ENCODE peak calls at places on chromosome 16, in eight cellular contexts. One of them, this sample, is unnamed.

GRCh38 chr16:71537643-71538042 is 11.4 kb downstream of the CHST4 start:
- DNase-seq in A549: peak; percentile 63
- DNase-seq in ovary: no peak
- DNase-seq in lung: peak; percentile 33
- DNase-seq in type B pancreatic cell: no peak
- DNase-seq in AG04449: no peak
- DNase-seq in astrocyte of the spinal cord: peak; percentile 25
- DNase-seq in CD8-positive, alpha-beta T cell: peak; percentile 18
- DNase-seq in this sample: no peak

GRCh38 chr16:7408700-7409340 is 76.2 kb downstream of the RBFOX1 start:
- DNase-seq in CD8-positive, alpha-beta T cell: no peak
- DNase-seq in A549: no peak
- DNase-seq in AG04449: no peak
- DNase-seq in lung: no peak
- DNase-seq in type B pancreatic cell: no peak
- DNase-seq in ovary: no peak
- DNase-seq in astrocyte of the spinal cord: no peak
- DNase-seq in this sample: no peak

GRCh38 chr16:75292691-75293090 is 41.3 kb upstream of the BCAR1 start:
- DNase-seq in lung: no peak
- DNase-seq in AG04449: no peak
- DNase-seq in ovary: no peak
- DNase-seq in A549: no peak
- DNase-seq in astrocyte of the spinal cord: no peak
- DNase-seq in type B pancreatic cell: no peak
- DNase-seq in CD8-positive, alpha-beta T cell: no peak
- DNase-seq in this sample: no peak

GRCh38 chr16:73006021-73006420 is 41.9 kb downstream of the ZFHX3 start:
- DNase-seq in astrocyte of the spinal cord: no peak
- DNase-seq in AG04449: no peak
- DNase-seq in A549: no peak
- DNase-seq in type B pancreatic cell: no peak
- DNase-seq in ovary: no peak
- DNase-seq in CD8-positive, alpha-beta T cell: no peak
- DNase-seq in lung: no peak
- DNase-seq in this sample: no peak

GRCh38 chr16:26688105-26688504 is 378.6 kb upstream of the C16orf82 start:
- DNase-seq in A549: no peak
- DNase-seq in type B pancreatic cell: no peak
- DNase-seq in ovary: no peak
- DNase-seq in lung: no peak
- DNase-seq in CD8-positive, alpha-beta T cell: no peak
- DNase-seq in AG04449: no peak
- DNase-seq in astrocyte of the spinal cord: no peak
- DNase-seq in this sample: no peak

GRCh38 chr16:55641430-55642056 is 14.2 kb upstream of the SLC6A2 start:
- DNase-seq in type B pancreatic cell: no peak
- DNase-seq in CD8-positive, alpha-beta T cell: no peak
- DNase-seq in A549: no peak
- DNase-seq in lung: no peak
- DNase-seq in ovary: no peak
- DNase-seq in astrocyte of the spinal cord: no peak
- DNase-seq in AG04449: no peak
- DNase-seq in this sample: no peak

GRCh38 chr16:82033006-82033405 is 2.0 kb upstream of the HSD17B2 start:
- DNase-seq in lung: peak; percentile 36
- DNase-seq in AG04449: no peak
- DNase-seq in type B pancreatic cell: no peak
- DNase-seq in ovary: no peak
- DNase-seq in CD8-positive, alpha-beta T cell: no peak
- DNase-seq in A549: no peak
- DNase-seq in astrocyte of the spinal cord: no peak
- DNase-seq in this sample: no peak

GRCh38 chr16:85607331-85607765 is 5.8 kb upstream of the GSE1 start:
- DNase-seq in type B pancreatic cell: no peak
- DNase-seq in lung: no peak
- DNase-seq in AG04449: no peak
- DNase-seq in A549: no peak
- DNase-seq in ovary: no peak
- DNase-seq in CD8-positive, alpha-beta T cell: no peak
- DNase-seq in astrocyte of the spinal cord: no peak
- DNase-seq in this sample: no peak

GRCh38 chr16:8905168-8905762 is 23.1 kb downstream of the LITAFD start:
- DNase-seq in A549: peak; percentile 36
- DNase-seq in ovary: no peak
- DNase-seq in CD8-positive, alpha-beta T cell: no peak
- DNase-seq in AG04449: no peak
- DNase-seq in lung: no peak
- DNase-seq in type B pancreatic cell: no peak
- DNase-seq in astrocyte of the spinal cord: peak; percentile 36
- DNase-seq in this sample: no peak

GRCh38 chr16:29804455-29805231 is 1.7 kb upstream of the MAZ start:
- DNase-seq in AG04449: no peak
- DNase-seq in type B pancreatic cell: no peak
- DNase-seq in lung: no peak
- DNase-seq in A549: no peak
- DNase-seq in astrocyte of the spinal cord: peak; percentile 31
- DNase-seq in ovary: peak; percentile 66
- DNase-seq in CD8-positive, alpha-beta T cell: no peak
- DNase-seq in this sample: no peak

GRCh38 chr16:4245400-4245799 is 3.5 kb upstream of the SRL start:
- DNase-seq in AG04449: no peak
- DNase-seq in CD8-positive, alpha-beta T cell: no peak
- DNase-seq in lung: no peak
- DNase-seq in type B pancreatic cell: no peak
- DNase-seq in A549: no peak
- DNase-seq in astrocyte of the spinal cord: no peak
- DNase-seq in ovary: no peak
- DNase-seq in this sample: no peak

GRCh38 chr16:3651461-3652372 is 2.8 kb upstream of the DNASE1 start:
- DNase-seq in CD8-positive, alpha-beta T cell: no peak
- DNase-seq in ovary: no peak
- DNase-seq in lung: no peak
- DNase-seq in A549: no peak
- DNase-seq in type B pancreatic cell: peak; percentile 54
- DNase-seq in astrocyte of the spinal cord: no peak
- DNase-seq in AG04449: no peak
- DNase-seq in this sample: no peak

GRCh38 chr16:57643166-57643813 is 14.9 kb downstream of the ADGRG1 start:
- DNase-seq in lung: no peak
- DNase-seq in CD8-positive, alpha-beta T cell: no peak
- DNase-seq in A549: no peak
- DNase-seq in ovary: no peak
- DNase-seq in type B pancreatic cell: no peak
- DNase-seq in astrocyte of the spinal cord: peak; percentile 59
- DNase-seq in AG04449: peak; percentile 33
- DNase-seq in this sample: no peak

GRCh38 chr16:69367980-69368379 is 16.4 kb upstream of the TMED6 start:
- DNase-seq in A549: no peak
- DNase-seq in ovary: no peak
- DNase-seq in type B pancreatic cell: no peak
- DNase-seq in lung: no peak
- DNase-seq in CD8-positive, alpha-beta T cell: no peak
- DNase-seq in astrocyte of the spinal cord: no peak
- DNase-seq in AG04449: no peak
- DNase-seq in this sample: no peak

GRCh38 chr16:54932737-54933254 is 2.1 kb downstream of the IRX5 start:
- DNase-seq in type B pancreatic cell: no peak
- DNase-seq in lung: no peak
- DNase-seq in astrocyte of the spinal cord: peak; percentile 26
- DNase-seq in CD8-positive, alpha-beta T cell: no peak
- DNase-seq in AG04449: no peak
- DNase-seq in A549: no peak
- DNase-seq in ovary: peak; percentile 18
- DNase-seq in this sample: no peak

GRCh38 chr16:75105306-75106061 is 11.1 kb downstream of the LDHD start:
- DNase-seq in CD8-positive, alpha-beta T cell: no peak
- DNase-seq in A549: no peak
- DNase-seq in ovary: peak; percentile 50
- DNase-seq in AG04449: no peak
- DNase-seq in lung: no peak
- DNase-seq in type B pancreatic cell: no peak
- DNase-seq in astrocyte of the spinal cord: no peak
- DNase-seq in this sample: no peak

GRCh38 chr16:19672378-19672777 is 45.6 kb downstream of the KNOP1 start:
- DNase-seq in lung: no peak
- DNase-seq in CD8-positive, alpha-beta T cell: no peak
- DNase-seq in astrocyte of the spinal cord: peak; percentile 19
- DNase-seq in type B pancreatic cell: no peak
- DNase-seq in A549: no peak
- DNase-seq in AG04449: peak; percentile 2
- DNase-seq in ovary: no peak
- DNase-seq in this sample: no peak

GRCh38 chr16:72990003-72990521 is 57.9 kb downstream of the ZFHX3 start:
- DNase-seq in type B pancreatic cell: no peak
- DNase-seq in A549: peak; percentile 40
- DNase-seq in astrocyte of the spinal cord: peak; percentile 87
- DNase-seq in AG04449: no peak
- DNase-seq in CD8-positive, alpha-beta T cell: no peak
- DNase-seq in lung: peak; percentile 58
- DNase-seq in ovary: no peak
- DNase-seq in this sample: peak; percentile 27

GRCh38 chr16:4064950-4065352 is 51.3 kb downstream of the ADCY9 start:
- DNase-seq in type B pancreatic cell: no peak
- DNase-seq in astrocyte of the spinal cord: no peak
- DNase-seq in A549: no peak
- DNase-seq in ovary: no peak
- DNase-seq in CD8-positive, alpha-beta T cell: peak; percentile 40
- DNase-seq in AG04449: no peak
- DNase-seq in lung: no peak
- DNase-seq in this sample: no peak

DNA sequence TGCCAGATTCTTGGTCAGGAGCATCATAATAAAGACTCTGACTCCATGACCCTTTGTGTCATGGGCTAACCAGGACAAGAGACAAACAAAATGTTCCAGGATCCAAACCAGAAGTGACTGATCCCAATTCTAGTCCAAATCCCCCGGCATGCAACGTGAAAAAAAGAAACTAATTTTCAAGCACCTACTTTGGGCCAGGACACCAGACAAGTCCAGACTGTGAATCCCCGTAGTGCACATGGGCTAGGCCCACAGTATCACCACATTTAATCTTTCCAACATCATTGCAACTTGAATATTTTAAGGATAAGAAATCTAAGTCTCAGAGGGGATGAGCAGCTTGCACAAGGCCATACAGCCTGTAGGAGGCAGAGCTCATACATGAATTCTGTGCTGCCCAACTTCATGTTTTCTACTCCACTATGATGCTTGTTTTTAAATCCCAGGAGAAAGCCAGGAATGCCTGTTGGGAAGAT is 365.7 kb downstream of the NPIPA8 start:
- DNase-seq in astrocyte of the spinal cord: no peak
- DNase-seq in lung: no peak
- DNase-seq in AG04449: no peak
- DNase-seq in CD8-positive, alpha-beta T cell: no peak
- DNase-seq in A549: no peak
- DNase-seq in type B pancreatic cell: no peak
- DNase-seq in ovary: no peak
- DNase-seq in this sample: no peak
- TF ChIP-seq CTCF in astrocyte of the spinal cord: no peak
- TF ChIP-seq CTCF in lung: peak; percentile 3
- TF ChIP-seq CTCF in AG04449: no peak
- TF ChIP-seq CTCF in CD8-positive, alpha-beta T cell: no peak
- TF ChIP-seq CTCF in A549: no peak
- TF ChIP-seq CTCF in type B pancreatic cell: peak; percentile 45
- TF ChIP-seq CTCF in ovary: no peak
- TF ChIP-seq CTCF in this sample: no peak

GRCh38 chr16:49967012-49967559 is 57.9 kb upstream of the CNEP1R1 start:
- DNase-seq in AG04449: no peak
- DNase-seq in A549: no peak
- DNase-seq in CD8-positive, alpha-beta T cell: no peak
- DNase-seq in type B pancreatic cell: no peak
- DNase-seq in ovary: no peak
- DNase-seq in astrocyte of the spinal cord: no peak
- DNase-seq in lung: no peak
- DNase-seq in this sample: no peak
- TF ChIP-seq CTCF in AG04449: no peak
- TF ChIP-seq CTCF in A549: no peak
- TF ChIP-seq CTCF in CD8-positive, alpha-beta T cell: no peak
- TF ChIP-seq CTCF in type B pancreatic cell: no peak
- TF ChIP-seq CTCF in ovary: no peak
- TF ChIP-seq CTCF in astrocyte of the spinal cord: no peak
- TF ChIP-seq CTCF in lung: no peak
- TF ChIP-seq CTCF in this sample: no peak

DNA sequence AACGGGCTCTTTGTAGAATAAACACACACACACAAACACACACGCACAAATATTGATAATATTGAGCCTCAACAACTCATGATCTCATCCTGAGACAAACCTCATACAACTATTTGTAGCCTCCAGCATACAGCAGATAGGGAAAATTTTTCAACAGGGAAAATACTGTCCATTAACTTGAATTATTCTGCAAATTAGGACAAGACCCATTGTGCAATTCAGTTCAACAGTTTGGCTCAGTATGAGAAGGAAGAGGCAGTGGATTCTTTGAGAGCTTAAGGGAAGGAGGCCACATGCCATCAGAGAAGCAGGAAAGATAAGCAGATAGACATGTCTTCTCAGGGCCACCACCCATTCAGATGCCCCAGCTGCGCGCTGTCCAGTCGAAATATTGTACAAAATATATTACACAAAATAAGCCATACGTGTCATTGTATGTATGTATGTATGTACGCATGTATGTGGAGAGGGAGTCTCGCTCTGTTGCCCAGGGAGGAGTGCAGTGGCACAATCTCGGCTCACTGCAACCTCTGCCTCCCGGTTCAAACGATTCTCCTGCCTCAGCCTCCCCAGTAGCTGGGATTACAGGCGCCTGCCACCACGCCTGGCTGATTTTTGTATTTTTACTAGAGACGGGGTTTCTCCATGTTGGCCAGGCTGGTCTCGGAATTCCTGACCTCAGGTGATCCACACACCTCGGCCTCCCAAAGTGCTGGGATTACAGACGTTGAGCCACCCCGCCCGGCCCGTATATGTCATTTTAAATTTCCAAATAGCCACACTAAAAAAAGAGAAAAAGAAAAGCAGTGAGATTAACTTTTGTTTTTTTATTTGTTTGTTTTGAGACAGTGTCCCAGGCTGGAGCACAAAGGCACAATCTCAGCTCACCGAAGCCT is 1.8 kb downstream of the ZC3H7A start:
- DNase-seq in AG04449: no peak
- DNase-seq in A549: no peak
- DNase-seq in lung: no peak
- DNase-seq in astrocyte of the spinal cord: no peak
- DNase-seq in CD8-positive, alpha-beta T cell: no peak
- DNase-seq in ovary: no peak
- DNase-seq in type B pancreatic cell: no peak
- DNase-seq in this sample: no peak
- TF ChIP-seq CTCF in AG04449: no peak
- TF ChIP-seq CTCF in A549: no peak
- TF ChIP-seq CTCF in lung: no peak
- TF ChIP-seq CTCF in astrocyte of the spinal cord: no peak
- TF ChIP-seq CTCF in CD8-positive, alpha-beta T cell: no peak
- TF ChIP-seq CTCF in ovary: no peak
- TF ChIP-seq CTCF in type B pancreatic cell: no peak
- TF ChIP-seq CTCF in this sample: no peak

DNA sequence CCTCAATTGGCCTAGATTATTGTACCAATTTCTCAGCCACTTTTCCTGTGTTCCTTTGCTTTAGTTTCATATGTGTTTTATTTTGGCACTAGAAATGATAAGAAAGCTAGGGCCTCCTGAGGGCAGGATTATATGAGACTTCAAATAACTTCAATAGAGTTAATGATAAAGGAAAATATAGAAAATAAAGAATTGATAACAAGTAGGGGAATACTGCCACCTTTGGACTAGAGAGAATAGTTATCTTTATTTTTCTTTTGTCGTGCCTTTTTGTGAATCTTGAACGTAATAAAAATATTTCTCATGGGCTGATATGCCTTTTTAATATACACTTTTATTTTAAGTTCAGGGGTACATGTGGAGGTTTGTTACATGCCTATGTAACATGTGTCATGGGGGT is 29.3 kb upstream of the RBL2 start:
- DNase-seq in A549: no peak
- DNase-seq in type B pancreatic cell: no peak
- DNase-seq in astrocyte of the spinal cord: no peak
- DNase-seq in lung: no peak
- DNase-seq in AG04449: no peak
- DNase-seq in CD8-positive, alpha-beta T cell: no peak
- DNase-seq in ovary: no peak
- DNase-seq in this sample: no peak
- TF ChIP-seq CTCF in A549: peak; percentile 33
- TF ChIP-seq CTCF in type B pancreatic cell: no peak
- TF ChIP-seq CTCF in astrocyte of the spinal cord: no peak
- TF ChIP-seq CTCF in lung: no peak
- TF ChIP-seq CTCF in AG04449: no peak
- TF ChIP-seq CTCF in CD8-positive, alpha-beta T cell: no peak
- TF ChIP-seq CTCF in ovary: no peak
- TF ChIP-seq CTCF in this sample: no peak

This sample was measured in AG09319.